ENCODE peak calls at places on chromosomes 16 and 17, in seven cellular contexts. O is ascending aorta, W is ovary, G is A549, T is left ventricle myocardium inferior, L is colonic mucosa, B is thoracic aorta. C is an unnamed sample.

GRCh38 chr17:76545918-76546555 is 6.2 kb downstream of the PRCD start:
- DNase-seq in B (no peak), W (no peak), L (no peak), O (no peak), G (no peak), T (peak), C (peak)

GRCh38 chr17:78349831-78350631 is 9.8 kb downstream of the SOCS3 start:
- DNase-seq in T (no peak), B (no peak), L (no peak), G (no peak), W (no peak), O (no peak), C (no peak)

GRCh38 chr17:43784628-43785101 is 4.4 kb downstream of the CFAP97D1 start:
- DNase-seq in T (no peak), L (no peak), B (no peak), G (no peak), O (no peak), W (no peak), C (no peak)

GRCh38 chr16:88430524-88431446 is 22.3 kb upstream of the ZFPM1 start:
- DNase-seq in L (no peak), T (peak), O (no peak), G (no peak), B (no peak), W (no peak), C (peak)

GRCh38 chr17:68036304-68037147 is 991 bp downstream of the KPNA2 start:
- DNase-seq in O (no peak), L (no peak), G (no peak), T (no peak), B (no peak), W (no peak), C (no peak)

GRCh38 chr17:48541574-48542113 is 3.3 kb downstream of the HOXB2 start:
- DNase-seq in B (no peak), O (no peak), T (peak), W (no peak), G (no peak), L (no peak), C (no peak)

GRCh38 chr16:77584205-77584859 is 138.0 kb upstream of the NUDT7 start:
- DNase-seq in B (no peak), T (no peak), W (peak), G (peak), O (no peak), L (peak), C (no peak)

GRCh38 chr17:33732116-33732515 is 439.0 kb upstream of the ASIC2 start:
- DNase-seq in W (no peak), G (peak), B (no peak), L (no peak), T (no peak), O (no peak), C (no peak)

GRCh38 chr16:72242757-72243156 is 70.8 kb upstream of the PMFBP1 start:
- DNase-seq in B (no peak), O (no peak), W (no peak), T (no peak), G (no peak), L (no peak), C (no peak)

GRCh38 chr17:27653572-27653971 is 22.6 kb downstream of the LGALS9 start:
- DNase-seq in B (no peak), T (no peak), W (no peak), L (no peak), G (no peak), O (no peak), C (no peak)

GRCh38 chr17:62996221-62996620 is 30.2 kb downstream of the TANC2 start:
- DNase-seq in B (no peak), W (no peak), G (no peak), L (no peak), T (no peak), O (no peak), C (no peak)

GRCh38 chr16:75491876-75492275 is 3.4 kb downstream of the CHST6 start:
- DNase-seq in G (peak), T (no peak), L (no peak), W (no peak), O (no peak), B (no peak), C (peak)

GRCh38 chr17:57356722-57357391 is 100.5 kb downstream of the MSI2 start:
- DNase-seq in G (no peak), L (no peak), W (no peak), T (no peak), O (no peak), B (no peak), C (no peak)

GRCh38 chr17:48153711-48154642 is 46.4 kb downstream of the SNX11 start:
- DNase-seq in W (no peak), G (peak), B (no peak), O (no peak), L (peak), T (no peak), C (no peak)

GRCh38 chr17:6755731-6756184 is at the start of gene XAF1:
- DNase-seq in W (peak), L (peak), T (peak), O (no peak), B (no peak), G (no peak), C (peak)

GRCh38 chr17:42748202-42748905 is 3.5 kb upstream of the EZH1 start:
- DNase-seq in W (peak), O (no peak), G (no peak), B (no peak), L (no peak), T (no peak), C (peak)

GRCh38 chr16:27401768-27402568 is at the start of gene IL21R:
- DNase-seq in B (no peak), L (peak), O (peak), G (no peak), T (peak), W (no peak), C (peak)

GRCh38 chr16:8080817-8081216 is 509.5 kb downstream of the TMEM114 start:
- DNase-seq in W (no peak), T (no peak), O (no peak), G (no peak), L (no peak), B (no peak), C (no peak)

GRCh38 chr17:3961564-3962047 is 2.6 kb downstream of the ATP2A3 start:
- DNase-seq in L (peak), W (no peak), B (no peak), G (no peak), T (no peak), O (no peak), C (peak)

GRCh38 chr17:75036643-75037268 is 10.0 kb downstream of the ATP5PD start:
- DNase-seq in B (peak), O (peak), L (peak), G (peak), W (peak), T (peak), C (peak)

GRCh38 chr17:14301761-14302401 is 1.0 kb downstream of the HS3ST3B1 start:
- DNase-seq in O (no peak), G (no peak), T (peak), W (peak), B (no peak), L (peak), C (peak)

GRCh38 chr17:28342313-28342712 is 6.8 kb downstream of the TNFAIP1 start:
- DNase-seq in O (no peak), T (no peak), G (no peak), W (no peak), B (no peak), L (no peak), C (no peak)

GRCh38 chr16:16027728-16028310 is 78.4 kb downstream of the ABCC1 start:
- DNase-seq in L (no peak), B (no peak), G (no peak), W (no peak), T (no peak), O (no peak), C (no peak)

GRCh38 chr16:70750893-70751467 is 50.0 kb downstream of the VAC14 start:
- DNase-seq in T (peak), O (no peak), L (peak), B (peak), W (peak), G (no peak), C (no peak)

GRCh38 chr16:88502776-88503280 is 49.7 kb downstream of the ZFPM1 start:
- DNase-seq in O (no peak), B (no peak), L (no peak), T (no peak), G (no peak), W (no peak), C (no peak)

GRCh38 chr16:57204675-57205074 is 18.5 kb downstream of the RSPRY1 start:
- DNase-seq in W (no peak), B (no peak), O (no peak), L (no peak), G (no peak), T (no peak), C (no peak)
- TF ChIP-seq CTCF in W (no peak), B (no peak), O (no peak), L (no peak), G (no peak), T (no peak), C (no peak)

GRCh38 chr16:85028638-85029412 is 1.2 kb downstream of the KIAA0513 start:
- DNase-seq in L (peak), G (no peak), O (peak), B (no peak), T (no peak), W (no peak), C (peak)

GRCh38 chr16:85029413-85029794 is 1.8 kb downstream of the KIAA0513 start:
- DNase-seq in O (no peak), B (no peak), G (no peak), L (no peak), T (no peak), W (no peak), C (no peak)

GRCh38 chr16:85027349-85027967 is at the start of gene KIAA0513:
- DNase-seq in L (peak), G (peak), O (peak), B (peak), T (peak), W (peak), C (peak)

GRCh38 chr16:85026696-85027095 is 899 bp upstream of the KIAA0513 start:
- DNase-seq in B (no peak), W (no peak), L (no peak), T (no peak), O (no peak), G (no peak), C (no peak)

DNA sequence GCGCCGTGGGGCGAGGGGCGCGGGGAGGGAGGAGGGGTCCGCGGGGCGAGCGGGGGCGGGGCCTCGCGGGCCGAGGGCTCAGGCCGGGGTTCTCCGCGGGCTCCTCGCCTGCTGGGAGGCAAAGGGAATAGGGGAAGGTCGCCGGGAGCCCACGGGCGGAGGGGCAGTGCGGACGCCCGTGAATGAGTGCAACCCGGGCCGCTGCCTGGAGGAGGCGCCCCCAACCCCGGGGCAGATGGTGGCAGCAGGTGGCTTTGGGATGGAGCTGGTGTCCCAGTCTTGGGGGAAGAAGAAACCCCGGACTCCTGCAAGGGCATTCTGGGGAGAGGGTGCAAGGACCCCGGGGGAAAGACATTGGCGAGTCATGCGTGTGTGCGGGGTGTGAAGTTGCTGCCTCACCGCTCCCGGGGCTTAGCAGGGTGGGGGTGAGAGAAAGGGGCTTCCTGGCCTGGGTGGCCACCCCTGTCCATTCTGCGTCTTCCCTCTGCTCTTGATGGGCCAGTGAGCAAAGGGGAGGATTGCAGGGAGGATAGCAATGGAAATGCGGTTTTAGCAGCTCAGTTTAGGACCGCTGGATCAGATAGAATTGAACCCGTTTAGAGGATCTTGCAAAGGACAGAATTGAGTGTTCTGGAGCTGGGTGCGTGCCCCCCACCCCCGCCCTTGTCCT is 508 bp downstream of the KIAA0513 start:
- DNase-seq in B (no peak), W (no peak), L (peak), G (no peak), T (no peak), O (no peak), C (no peak)
- TF ChIP-seq CTCF in B (peak), W (no peak), L (peak), G (no peak), T (peak), O (peak), C (peak)

GRCh38 chr16:86874141-86874540 is 295.8 kb downstream of the FOXL1 start:
- DNase-seq in L (no peak), W (no peak), T (no peak), O (no peak), G (no peak), B (no peak), C (no peak)
- TF ChIP-seq CTCF in L (peak), W (no peak), T (peak), O (peak), G (peak), B (peak), C (no peak)

GRCh38 chr16:56589141-56590039 is at the start of gene MT3:
- DNase-seq in O (no peak), L (peak), G (no peak), W (no peak), T (no peak), B (no peak), C (no peak)
- TF ChIP-seq CTCF in O (no peak), L (no peak), G (no peak), W (no peak), T (no peak), B (no peak), C (no peak)

GRCh38 chr16:1825381-1825863 is 1.2 kb downstream of the HAGH start:
- DNase-seq in O (no peak), B (no peak), W (peak), G (no peak), T (no peak), L (no peak), C (no peak)

GRCh38 chr16:1828645-1829410 is 1.8 kb downstream of the FAHD1 start:
- DNase-seq in B (no peak), W (no peak), G (no peak), T (no peak), O (no peak), L (peak), C (no peak)

GRCh38 chr16:1823821-1824220 is 2.8 kb downstream of the HAGH start:
- DNase-seq in O (no peak), T (peak), L (no peak), B (no peak), G (peak), W (no peak), C (no peak)

GRCh38 chr16:1826691-1827573 is at the start of the genes FAHD1 and HAGH:
- DNase-seq in W (peak), B (peak), T (peak), G (peak), L (peak), O (peak), C (peak)

GRCh38 chr16:1825864-1826690 is 548 bp downstream of the HAGH start:
- DNase-seq in W (no peak), O (no peak), L (peak), T (peak), G (peak), B (no peak), C (peak)
- TF ChIP-seq CTCF in W (peak), O (no peak), L (no peak), T (peak), G (no peak), B (no peak), C (no peak)

GRCh38 chr17:73650147-73650546 is 5.9 kb upstream of the SDK2 start:
- DNase-seq in T (no peak), B (no peak), O (no peak), W (no peak), L (peak), G (no peak), C (no peak)
- TF ChIP-seq CTCF in T (peak), B (no peak), O (no peak), W (no peak), L (no peak), G (peak), C (no peak)

C was measured in spleen.